ENCODE peak calls at places on chromosomes 12 and 14, in six cellular contexts. D is MM.1S, N is tibial artery, X is substantia nigra, J is mammary epithelial cell, S is A549. A is an unnamed sample.
A peak's percentile ranks its signal among the peaks of the same experiment; 100 is the strongest.

GRCh38 chr14:85257287-85257686 is 272.7 kb upstream of the FLRT2 start:
- DNase-seq in D (no peak), N (no peak), X (no peak), J (no peak), S (no peak), A (no peak)

GRCh38 chr12:121128908-121129704 is 3.6 kb upstream of the P2RX7 start:
- DNase-seq in D (peak; percentile 92), N (peak; percentile 87), X (peak; percentile 93), J (no peak), S (peak; percentile 55), A (peak; percentile 88)

GRCh38 chr12:124007810-124008570 is 35.0 kb downstream of the ZNF664 start:
- DNase-seq in D (no peak), N (no peak), X (no peak), J (no peak), S (no peak), A (no peak)

GRCh38 chr12:108803428-108804105 is 53.8 kb downstream of the SSH1 start:
- DNase-seq in D (peak; percentile 71), N (peak; percentile 91), X (peak; percentile 67), J (peak; percentile 68), S (peak; percentile 85), A (peak; percentile 81)

GRCh38 chr12:123269395-123269892 is 2.2 kb downstream of the CDK2AP1 start:
- DNase-seq in D (no peak), N (peak; percentile 66), X (peak; percentile 90), J (peak; percentile 61), S (no peak), A (peak; percentile 89)

GRCh38 chr14:23883684-23884540 is 69.7 kb upstream of the DHRS4 start:
- DNase-seq in D (no peak), N (no peak), X (no peak), J (no peak), S (no peak), A (no peak)

GRCh38 chr12:83161451-83161850 is 474.7 kb downstream of the TMTC2 start:
- DNase-seq in D (no peak), N (no peak), X (no peak), J (peak; percentile 89), S (no peak), A (no peak)

GRCh38 chr14:105911006-105911847 is 384.8 kb downstream of the TMEM121 start:
- DNase-seq in D (no peak), N (no peak), X (no peak), J (no peak), S (no peak), A (peak; percentile 45)

GRCh38 chr14:49950275-49951250 is 57.7 kb downstream of the ARF6 start:
- DNase-seq in D (no peak), N (no peak), X (no peak), J (peak; percentile 98), S (no peak), A (no peak)

GRCh38 chr12:114391088-114391487 is 14.9 kb downstream of the TBX5 start:
- DNase-seq in D (no peak), N (no peak), X (no peak), J (no peak), S (no peak), A (no peak)

GRCh38 chr12:68953536-68953935 is 20.6 kb upstream of the CPM start:
- DNase-seq in D (no peak), N (no peak), X (no peak), J (no peak), S (no peak), A (no peak)

GRCh38 chr14:58944226-58944769 is 244.2 kb upstream of the DAAM1 start:
- DNase-seq in D (no peak), N (no peak), X (no peak), J (no peak), S (peak; percentile 3), A (no peak)

GRCh38 chr12:6494968-6495367 is 1.1 kb downstream of the NCAPD2 start:
- DNase-seq in D (no peak), N (no peak), X (no peak), J (peak; percentile 25), S (no peak), A (no peak)

GRCh38 chr14:85415015-85415712 is 114.8 kb upstream of the FLRT2 start:
- DNase-seq in D (no peak), N (peak; percentile 38), X (no peak), J (peak; percentile 99), S (peak; percentile 97), A (no peak)

GRCh38 chr12:22709292-22709691 is 84.3 kb downstream of the ETNK1 start:
- DNase-seq in D (peak; percentile 82), N (no peak), X (no peak), J (peak; percentile 24), S (peak; percentile 42), A (no peak)

GRCh38 chr12:126998747-126999285 is 1268.2 kb upstream of the TMEM132C start:
- DNase-seq in D (no peak), N (no peak), X (no peak), J (no peak), S (no peak), A (no peak)

GRCh38 chr12:126994599-126994998 is 1272.4 kb upstream of the TMEM132C start:
- DNase-seq in D (no peak), N (no peak), X (no peak), J (no peak), S (no peak), A (no peak)

GRCh38 chr12:126999352-126999751 is 1267.6 kb upstream of the TMEM132C start:
- DNase-seq in D (no peak), N (no peak), X (no peak), J (no peak), S (no peak), A (no peak)
- H3K27ac ChIP-seq in D (no peak overlapping the region), N (no peak overlapping the region), X (no peak overlapping the region), J (no peak overlapping the region), S (no peak overlapping the region), A (no peak overlapping the region)

GRCh38 chr12:62739266-62739831 is 195.6 kb downstream of the PPM1H start:
- DNase-seq in D (no peak), N (no peak), X (no peak), J (no peak), S (no peak), A (no peak)
- H3K27ac ChIP-seq in D (no peak overlapping the region), N (no peak overlapping the region), X (no peak overlapping the region), J (no peak overlapping the region), S (peak overlapping the region; percentile 94), A (no peak overlapping the region)

GRCh38 chr14:103680491-103681231 is 34.6 kb downstream of the XRCC3 start:
- DNase-seq in D (no peak), N (no peak), X (no peak), J (no peak), S (no peak), A (peak; percentile 45)

GRCh38 chr14:103675957-103676356 is 39.3 kb downstream of the XRCC3 start:
- DNase-seq in D (no peak), N (no peak), X (no peak), J (no peak), S (no peak), A (peak; percentile 56)

GRCh38 chr14:103676881-103677675 is 38.2 kb downstream of the XRCC3 start:
- DNase-seq in D (no peak), N (no peak), X (no peak), J (no peak), S (no peak), A (peak; percentile 30)

GRCh38 chr14:103683139-103683538 is 32.1 kb downstream of the XRCC3 start:
- DNase-seq in D (no peak), N (no peak), X (no peak), J (no peak), S (no peak), A (peak; percentile 10)

DNA sequence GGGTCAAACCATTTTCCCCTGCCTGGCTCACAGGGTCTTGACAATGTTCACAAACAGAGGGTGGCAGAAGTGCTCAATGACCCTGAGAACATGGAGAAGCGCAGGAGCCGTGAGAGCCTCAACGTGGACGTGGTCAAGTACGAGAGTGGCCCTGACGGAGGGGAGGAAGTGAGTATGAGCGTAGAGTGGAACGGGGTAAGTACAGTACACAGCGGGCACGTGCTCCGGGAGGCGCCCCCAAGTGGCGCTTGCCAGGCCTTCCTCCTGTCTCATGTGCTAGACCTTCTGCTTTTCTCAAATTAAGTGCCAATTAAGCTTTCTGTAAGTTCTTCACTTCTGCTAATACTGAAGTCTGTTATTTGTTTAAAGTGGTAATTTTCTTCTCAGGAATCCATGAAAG is 35.9 kb downstream of the XRCC3 start:
- DNase-seq in D (no peak), N (peak; percentile 47), X (no peak), J (no peak), S (peak; percentile 47), A (peak; percentile 79)
- H3K27ac ChIP-seq in D (no peak overlapping the region), N (peak overlapping the region; percentile 59), X (no peak overlapping the region), J (no peak overlapping the region), S (no peak overlapping the region), A (no peak overlapping the region)

GRCh38 chr14:71247106-71247505 is 339.8 kb downstream of the PCNX1 start:
- DNase-seq in D (no peak), N (no peak), X (no peak), J (peak; percentile 90), S (no peak), A (no peak)
- H3K27ac ChIP-seq in D (no peak overlapping the region), N (no peak overlapping the region), X (no peak overlapping the region), J (peak overlapping the region; percentile 9), S (no peak overlapping the region), A (no peak overlapping the region)

GRCh38 chr12:10363922-10364838 is 25.7 kb downstream of the KLRK1 start:
- DNase-seq in D (peak; percentile 51), N (peak; percentile 42), X (peak; percentile 39), J (peak; percentile 74), S (no peak), A (peak; percentile 80)
- H3K27ac ChIP-seq in D (no peak overlapping the region), N (peak overlapping the region; percentile 91), X (peak overlapping the region; percentile 98), J (peak overlapping the region; percentile 90), S (peak overlapping the region; percentile 87), A (peak overlapping the region; percentile 95)

GRCh38 chr12:3681595-3681921 is 71.4 kb downstream of the CRACR2A start:
- DNase-seq in D (no peak), N (no peak), X (no peak), J (no peak), S (no peak), A (no peak)

GRCh38 chr12:3685813-3686212 is 67.1 kb downstream of the CRACR2A start:
- DNase-seq in D (no peak), N (no peak), X (no peak), J (no peak), S (no peak), A (no peak)

GRCh38 chr12:3683670-3684069 is 69.2 kb downstream of the CRACR2A start:
- DNase-seq in D (no peak), N (no peak), X (no peak), J (peak; percentile 55), S (no peak), A (no peak)

GRCh38 chr12:3686463-3686862 is 66.4 kb downstream of the CRACR2A start:
- DNase-seq in D (no peak), N (no peak), X (no peak), J (no peak), S (no peak), A (no peak)

DNA sequence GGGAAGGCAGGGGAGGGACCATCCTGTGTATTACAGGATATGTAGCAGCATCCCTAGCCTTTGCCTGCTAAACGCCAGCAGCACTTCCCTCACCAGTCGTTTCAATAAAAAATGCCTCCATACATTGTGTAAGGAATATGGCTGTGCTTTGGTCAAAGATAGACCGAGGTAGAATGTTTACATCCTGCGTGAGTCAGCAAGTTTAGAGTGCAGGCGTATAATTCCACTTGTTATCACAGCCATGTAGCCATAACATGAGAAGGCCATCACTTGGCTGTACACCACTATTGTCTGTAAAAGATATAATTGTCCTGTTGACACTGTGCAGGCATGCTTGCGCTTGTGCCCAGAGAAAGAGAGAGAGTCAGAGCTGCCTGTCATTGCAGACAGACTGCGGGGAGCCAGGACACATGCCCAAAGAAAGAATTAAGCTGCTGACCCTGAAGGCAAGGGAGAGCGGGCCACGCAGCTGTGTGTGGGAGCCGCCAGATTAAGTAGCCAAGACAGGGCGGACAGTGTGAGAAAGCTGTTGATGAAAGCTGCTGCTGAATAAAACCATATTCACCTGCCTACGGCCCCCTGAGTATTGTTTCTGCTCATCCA is 68.4 kb downstream of the CRACR2A start:
- DNase-seq in D (no peak), N (no peak), X (no peak), J (no peak), S (no peak), A (no peak)
- H3K27ac ChIP-seq in D (no peak overlapping the region), N (no peak overlapping the region), X (no peak overlapping the region), J (no peak overlapping the region), S (no peak overlapping the region), A (no peak overlapping the region)